ENCODE peak calls at places on chromosomes 6 and 20, in nine cellular contexts. S is stimulated activated CD8-positive, alpha-beta memory T cell treated with anti-CD3 and anti-CD28 coated beads, Interleukin-2, amount 100 ng/mL, for 48 hours; Z is stimulated activated CD4-positive, alpha-beta T cell treated with anti-CD3 and anti-CD28 coated beads, Interleukin-2, amount 100 ng/mL, for 48 hours; B is astrocyte of the hippocampus; C is stomach; V is AG09319; I is iPS-NIHi11; J is progenitor cell of endocrine pancreas; E is RPMI8226. M is an unnamed sample.

GRCh38 chr20:31560094-31560899 is 44.8 kb upstream of the ID1 start:
- DNase-seq in S (peak), Z (peak), B (peak), C (peak), V (peak), I (peak), J (peak), E (peak), M (peak)

GRCh38 chr6:75023634-75024033 is 182.2 kb downstream of the COL12A1 start:
- DNase-seq in S (no peak), Z (no peak), B (no peak), C (no peak), V (no peak), I (no peak), J (no peak), E (no peak), M (peak)

GRCh38 chr6:166815629-166816028 is 140.7 kb downstream of the RNASET2 start:
- DNase-seq in S (no peak), Z (no peak), B (peak), C (no peak), V (no peak), I (no peak), J (no peak), E (peak), M (peak)

GRCh38 chr20:43293068-43293786 is 103.5 kb upstream of the PTPRT start:
- DNase-seq in S (no peak), Z (no peak), B (no peak), C (no peak), V (no peak), I (no peak), J (no peak), E (no peak), M (no peak)

GRCh38 chr6:119148102-119148824 is 69.8 kb upstream of the FAM184A start:
- DNase-seq in S (no peak), Z (no peak), B (peak), C (no peak), V (peak), I (peak), J (no peak), E (no peak), M (peak)

GRCh38 chr6:153150767-153151440 is 19.8 kb upstream of the RGS17 start:
- DNase-seq in S (no peak), Z (no peak), B (no peak), C (peak), V (no peak), I (no peak), J (no peak), E (peak), M (no peak)

GRCh38 chr6:148265058-148265457 is 77.6 kb upstream of the SASH1 start:
- DNase-seq in S (no peak), Z (no peak), B (no peak), C (peak), V (no peak), I (no peak), J (no peak), E (no peak), M (no peak)

GRCh38 chr20:41287327-41287726 is 30.2 kb downstream of the ZHX3 start:
- DNase-seq in S (no peak), Z (no peak), B (peak), C (no peak), V (no peak), I (no peak), J (no peak), E (no peak), M (peak)

GRCh38 chr20:60632420-60633262 is 619.4 kb upstream of the CDH4 start:
- DNase-seq in S (no peak), Z (no peak), B (no peak), C (no peak), V (no peak), I (no peak), J (no peak), E (no peak), M (peak)

GRCh38 chr20:17710379-17711305 is 10.9 kb downstream of the BANF2 start:
- DNase-seq in S (no peak), Z (no peak), B (peak), C (no peak), V (no peak), I (no peak), J (no peak), E (no peak), M (no peak)

GRCh38 chr20:41533537-41534136 is 84.5 kb downstream of the CHD6 start:
- DNase-seq in S (no peak), Z (no peak), B (no peak), C (peak), V (no peak), I (no peak), J (no peak), E (no peak), M (no peak)

GRCh38 chr6:132892929-132893771 is 78.8 kb downstream of the RPS12 start:
- DNase-seq in S (no peak), Z (no peak), B (no peak), C (no peak), V (no peak), I (no peak), J (no peak), E (no peak), M (no peak)

GRCh38 chr20:16063876-16064275 is 509.4 kb downstream of the KIF16B start:
- DNase-seq in S (no peak), Z (no peak), B (no peak), C (no peak), V (no peak), I (no peak), J (no peak), E (no peak), M (no peak)

GRCh38 chr6:132683543-132683942 is 24.6 kb upstream of the TAAR1 start:
- DNase-seq in S (no peak), Z (no peak), B (peak), C (no peak), V (no peak), I (no peak), J (no peak), E (no peak), M (peak)

GRCh38 chr6:131828080-131828479 is 20.3 kb downstream of the ENPP1 start:
- DNase-seq in S (no peak), Z (no peak), B (no peak), C (no peak), V (no peak), I (no peak), J (no peak), E (no peak), M (peak)

GRCh38 chr20:25252686-25253421 is 5.0 kb downstream of the PYGB start:
- DNase-seq in S (no peak), Z (no peak), B (no peak), C (no peak), V (no peak), I (no peak), J (no peak), E (no peak), M (no peak)

GRCh38 chr20:50510706-50511401 is 671 bp downstream of the PTPN1 start:
- DNase-seq in S (no peak), Z (no peak), B (no peak), C (no peak), V (no peak), I (no peak), J (no peak), E (peak), M (peak)

GRCh38 chr6:162108041-162108440 is 619.5 kb downstream of the PRKN start:
- DNase-seq in S (no peak), Z (no peak), B (no peak), C (no peak), V (no peak), I (peak), J (no peak), E (no peak), M (no peak)

GRCh38 chr20:57004416-57004815 is 262.0 kb downstream of the BMP7 start:
- DNase-seq in S (no peak), Z (no peak), B (no peak), C (no peak), V (no peak), I (no peak), J (no peak), E (peak), M (no peak)

GRCh38 chr6:26122402-26122792 is 35.2 kb downstream of the HFE start:
- DNase-seq in S (no peak), Z (no peak), B (no peak), C (no peak), V (no peak), I (peak), J (no peak), E (peak), M (peak)